ENCODE peak calls at places on chromosomes 6 and 20, in six cellular contexts. U is heart left ventricle, B is fibroblast of lung, C is heart right ventricle, J is AG09309, N is OCI-LY7. S is an unnamed sample.

GRCh38 chr6:40710626-40711354 is 123.6 kb upstream of the LRFN2 start:
- DNase-seq in B (no peak), C (no peak), N (peak), U (no peak), J (no peak), S (no peak)

GRCh38 chr20:21099653-21100589 is 6.2 kb downstream of the LINC00237 start:
- DNase-seq in J (no peak), N (peak), B (no peak), U (peak), C (peak), S (no peak)

GRCh38 chr6:5208039-5208438 is 52.7 kb downstream of the LYRM4 start:
- DNase-seq in B (no peak), N (peak), C (no peak), U (no peak), J (peak), S (no peak)

GRCh38 chr6:22326500-22326899 is 29.7 kb upstream of the PRL start:
- DNase-seq in U (no peak), N (no peak), B (no peak), J (no peak), C (no peak), S (no peak)

GRCh38 chr6:139855741-139856206 is 481.3 kb upstream of the CITED2 start:
- DNase-seq in U (no peak), N (no peak), B (peak), J (peak), C (no peak), S (no peak)

GRCh38 chr6:6006428-6007310 is at the start of gene NRN1:
- DNase-seq in N (peak), J (no peak), C (no peak), U (no peak), B (no peak), S (no peak)

GRCh38 chr20:43755390-43755789 is 28.6 kb upstream of the GTSF1L start:
- DNase-seq in C (no peak), N (no peak), B (peak), J (peak), U (no peak), S (no peak)

GRCh38 chr20:10322073-10323012 is 103.7 kb downstream of the SNAP25 start:
- DNase-seq in U (no peak), N (no peak), J (no peak), C (no peak), B (peak), S (no peak)

GRCh38 chr6:14178083-14178445 is 60.5 kb downstream of the CD83 start:
- DNase-seq in N (no peak), U (no peak), B (peak), J (no peak), C (no peak), S (peak)

GRCh38 chr20:24773751-24774201 is 175.3 kb upstream of the CST7 start:
- DNase-seq in J (peak), B (peak), N (no peak), C (no peak), U (no peak), S (peak)

GRCh38 chr20:20286061-20286460 is 81.8 kb upstream of the INSM1 start:
- DNase-seq in B (no peak), N (no peak), U (no peak), J (no peak), C (no peak), S (no peak)

GRCh38 chr6:70616728-70617260 is 50.1 kb downstream of the SDHAF4 start:
- DNase-seq in N (no peak), C (no peak), J (no peak), U (no peak), B (no peak), S (no peak)

GRCh38 chr6:110255356-110255755 is 75.1 kb downstream of the CDC40 start:
- DNase-seq in B (peak), U (no peak), C (no peak), N (peak), J (no peak), S (no peak)

GRCh38 chr20:61391812-61392520 is 139.9 kb downstream of the CDH4 start:
- DNase-seq in N (no peak), C (no peak), J (no peak), U (no peak), B (peak), S (no peak)

GRCh38 chr20:18416478-18416877 is 50.4 kb downstream of the DZANK1 start:
- DNase-seq in U (no peak), N (no peak), C (no peak), J (no peak), B (no peak), S (no peak)

GRCh38 chr6:52725133-52725529 is 38.1 kb downstream of the GSTA2 start:
- DNase-seq in N (no peak), U (no peak), J (no peak), B (no peak), C (no peak), S (peak)

GRCh38 chr6:46674410-46674809 is 13.3 kb upstream of the TDRD6 start:
- DNase-seq in N (no peak), J (no peak), U (no peak), C (no peak), B (no peak), S (no peak)

GRCh38 chr6:29494131-29494530 is 6.4 kb upstream of the MAS1L start:
- DNase-seq in J (no peak), U (no peak), C (no peak), B (no peak), N (no peak), S (no peak)

GRCh38 chr20:5150226-5151076 is 23.6 kb downstream of the CDS2 start:
- DNase-seq in C (no peak), J (no peak), N (no peak), U (peak), B (peak), S (peak)

GRCh38 chr6:37190159-37190535 is 20.2 kb downstream of the PIM1 start:
- DNase-seq in U (no peak), C (no peak), J (no peak), N (no peak), B (no peak), S (no peak)

GRCh38 chr6:141309295-141309694 is 823.4 kb upstream of the GJE1 start:
- DNase-seq in J (no peak), N (peak), U (no peak), C (no peak), B (no peak), S (no peak)

GRCh38 chr6:18048953-18049630 is 61.7 kb upstream of the KIF13A start:
- DNase-seq in U (no peak), J (no peak), B (no peak), N (no peak), C (no peak), S (no peak)

GRCh38 chr6:79525272-79526100 is 11.7 kb downstream of the LCA5 start:
- DNase-seq in C (no peak), N (no peak), U (peak), J (no peak), B (peak), S (peak)

GRCh38 chr20:5973172-5973571 is 22.7 kb downstream of the MCM8 start:
- DNase-seq in U (no peak), J (no peak), N (no peak), B (peak), C (no peak), S (no peak)

GRCh38 chr6:130366011-130366963 is at the start of gene TMEM200A:
- DNase-seq in B (peak), J (no peak), C (peak), U (peak), N (no peak), S (no peak)

GRCh38 chr20:22411568-22412450 is 172.6 kb downstream of the FOXA2 start:
- DNase-seq in U (peak), N (no peak), J (peak), B (peak), C (no peak), S (no peak)

GRCh38 chr20:52383995-52384621 is 192.5 kb upstream of the ZFP64 start:
- DNase-seq in B (no peak), U (no peak), N (no peak), C (no peak), J (no peak), S (no peak)

GRCh38 chr20:5569021-5569420 is 181.2 kb upstream of the SHLD1 start:
- DNase-seq in B (peak), U (no peak), J (peak), N (peak), C (no peak), S (peak)

GRCh38 chr20:23820493-23820892 is 6.0 kb downstream of the CST2 start:
- DNase-seq in C (no peak), N (no peak), U (no peak), B (no peak), J (no peak), S (no peak)

GRCh38 chr6:39791311-39791710 is 865 bp upstream of the DAAM2 start:
- DNase-seq in B (no peak), N (peak), U (no peak), J (no peak), C (no peak), S (no peak)

GRCh38 chr6:15017803-15018202 is 228.1 kb upstream of the JARID2 start:
- DNase-seq in B (no peak), C (no peak), N (no peak), J (no peak), U (no peak), S (no peak)

GRCh38 chr6:8814440-8815000 is 379.2 kb upstream of the SLC35B3 start:
- DNase-seq in J (no peak), N (no peak), U (no peak), B (no peak), C (no peak), S (no peak)

GRCh38 chr6:39319621-39320369 is 2.7 kb downstream of the KCNK16 start:
- DNase-seq in U (no peak), C (no peak), J (no peak), N (no peak), B (no peak), S (no peak)

GRCh38 chr6:13505345-13505734 is 17.9 kb upstream of the GFOD1 start:
- DNase-seq in C (no peak), U (no peak), J (no peak), N (no peak), B (no peak), S (no peak)

GRCh38 chr20:17885544-17885943 is 83.0 kb downstream of the SNX5 start:
- DNase-seq in U (peak), C (no peak), B (no peak), J (no peak), N (no peak), S (no peak)

GRCh38 chr6:15879372-15880261 is 216.8 kb upstream of the DTNBP1 start:
- DNase-seq in C (peak), J (peak), B (peak), U (peak), N (peak), S (no peak)

GRCh38 chr6:1609662-1610496 is at the start of gene FOXC1:
- DNase-seq in C (peak), B (peak), J (peak), U (peak), N (no peak), S (peak)

GRCh38 chr20:11012975-11013374 is 339.2 kb upstream of the JAG1 start:
- DNase-seq in C (no peak), U (no peak), B (peak), N (no peak), J (peak), S (no peak)

GRCh38 chr6:81734081-81734480 is 18.4 kb downstream of the TENT5A start:
- DNase-seq in N (no peak), U (no peak), J (no peak), B (no peak), C (no peak), S (no peak)
- TF ChIP-seq CTCF in N (peak), U (no peak), J (no peak), B (no peak), C (peak), S (no peak)

DNA sequence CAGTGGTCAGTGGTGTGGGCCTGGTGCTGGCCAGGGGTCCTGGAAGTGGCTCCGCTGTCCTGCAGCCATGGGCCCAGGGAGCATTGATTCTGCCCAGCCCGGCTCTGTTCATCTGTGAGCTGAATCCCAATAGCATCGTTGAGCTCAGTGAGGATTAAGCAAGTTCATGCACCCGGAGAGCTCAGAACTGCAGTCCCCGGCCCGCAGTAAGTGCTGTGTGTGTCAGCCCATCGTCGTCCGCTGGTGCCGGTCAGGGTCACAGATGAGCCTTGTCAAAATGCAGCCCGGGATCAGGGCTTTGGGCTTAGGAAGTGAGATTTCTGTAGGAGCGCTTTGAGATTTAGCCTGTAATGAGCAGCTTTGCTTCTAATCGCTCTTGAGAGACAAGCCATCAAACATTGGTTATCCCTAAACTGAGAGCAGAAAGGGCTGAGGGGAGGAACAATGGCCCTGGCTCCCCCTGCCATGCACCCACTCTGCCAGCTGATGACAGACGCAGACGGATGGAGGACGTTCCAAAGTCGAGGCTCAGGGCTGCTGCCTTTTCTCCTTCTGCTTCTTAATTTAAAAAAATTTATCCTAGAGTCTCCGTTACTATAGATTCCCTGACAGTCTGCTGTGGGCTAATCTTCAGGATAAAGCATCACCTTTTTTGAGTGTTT is 25.5 kb upstream of the SULF2 start:
- DNase-seq in U (no peak), B (no peak), C (no peak), J (no peak), N (no peak), S (no peak)
- H3K4me3 ChIP-seq in U (no peak), B (no peak), C (no peak), J (no peak), N (no peak), S (no peak)

GRCh38 chr20:56249244-56249955 is 868 bp downstream of the MC3R start:
- DNase-seq in C (no peak), N (peak), U (no peak), B (no peak), J (no peak), S (no peak)
- TF ChIP-seq CTCF in C (peak), N (peak), U (peak), B (no peak), J (peak), S (peak)

GRCh38 chr20:8766868-8767390 is 302.0 kb upstream of the PLCB4 start:
- DNase-seq in J (no peak), C (no peak), U (no peak), B (no peak), N (no peak), S (no peak)
- H3K4me3 ChIP-seq in J (no peak), C (no peak), U (no peak), B (no peak), N (no peak), S (no peak)

GRCh38 chr6:31585531-31585930 is 546 bp upstream of the LST1 start:
- DNase-seq in J (no peak), N (peak), B (no peak), U (no peak), C (no peak), S (no peak)
- TF ChIP-seq CTCF in J (peak), N (peak), B (peak), U (no peak), C (peak), S (peak)

GRCh38 chr20:62642666-62643520 is 590 bp downstream of the SLCO4A1 start:
- DNase-seq in C (peak), N (peak), U (peak), B (peak), J (no peak), S (no peak)

GRCh38 chr20:62644802-62645496 is 2.6 kb downstream of the SLCO4A1 start:
- DNase-seq in C (no peak), J (no peak), B (no peak), U (peak), N (no peak), S (no peak)

GRCh38 chr20:62645613-62646012 is 3.3 kb downstream of the SLCO4A1 start:
- DNase-seq in U (no peak), C (no peak), B (no peak), N (no peak), J (no peak), S (no peak)

GRCh38 chr20:62643521-62644043 is 1.3 kb downstream of the SLCO4A1 start:
- DNase-seq in J (no peak), B (no peak), U (no peak), N (no peak), C (no peak), S (no peak)

GRCh38 chr20:62644044-62644795 is 1.9 kb downstream of the SLCO4A1 start:
- DNase-seq in N (no peak), U (peak), J (no peak), C (no peak), B (no peak), S (no peak)
- H3K4me3 ChIP-seq in N (peak), U (peak), J (no peak), C (peak), B (no peak), S (no peak)

S was measured in retinal pigment epithelial cell.